ENCODE peak calls at places on chromosomes 6 and 20, in four cellular contexts. T is HL-60, G is GM12878, S is K562. W is an unnamed sample.

GRCh38 chr6:102742033-102742432 is 1348.5 kb downstream of the GRIK2 start:
- DNase-seq in T (no peak), G (no peak), S (no peak), W (no peak)

GRCh38 chr6:19408331-19408730 is 428.8 kb upstream of the ID4 start:
- DNase-seq in T (no peak), G (no peak), S (no peak), W (no peak)

GRCh38 chr6:83844170-83844569 is 9.0 kb upstream of the RIPPLY2 start:
- DNase-seq in T (no peak), G (no peak), S (no peak), W (no peak)

GRCh38 chr6:26420607-26421235 is 18.6 kb downstream of the BTN3A1 start:
- DNase-seq in T (peak), G (no peak), S (peak), W (no peak)

GRCh38 chr20:54168961-54169862 is 4.6 kb downstream of the CYP24A1 start:
- DNase-seq in T (no peak), G (no peak), S (no peak), W (no peak)

GRCh38 chr20:45971675-45972499 is at the start of gene ZNF335:
- DNase-seq in T (peak), G (peak), S (peak), W (peak)

GRCh38 chr20:13022401-13023170 is 13.8 kb downstream of the SPTLC3 start:
- DNase-seq in T (no peak), G (no peak), S (no peak), W (no peak)

GRCh38 chr6:54515013-54515412 is 206.8 kb downstream of the TINAG start:
- DNase-seq in T (no peak), G (no peak), S (no peak), W (no peak)

GRCh38 chr6:169961772-169962561 is 210.5 kb downstream of the ERMARD start:
- DNase-seq in T (no peak), G (no peak), S (no peak), W (no peak)

GRCh38 chr20:62550087-62550565 is 74.3 kb upstream of the GATA5 start:
- DNase-seq in T (no peak), G (no peak), S (no peak), W (no peak)

GRCh38 chr6:75211920-75212590 is 6.2 kb upstream of the COL12A1 start:
- DNase-seq in T (no peak), G (no peak), S (no peak), W (no peak)

GRCh38 chr6:129050086-129050485 is 167.1 kb downstream of the LAMA2 start:
- DNase-seq in T (no peak), G (no peak), S (no peak), W (no peak)

GRCh38 chr6:80336906-80337305 is 230.4 kb downstream of the BCKDHB start:
- DNase-seq in T (no peak), G (no peak), S (no peak), W (no peak)

GRCh38 chr6:158645064-158646022 is 800 bp upstream of the DYNLT1 start:
- DNase-seq in T (no peak), G (no peak), S (no peak), W (no peak)
- TF ChIP-seq SPI1 in T (no peak), G (no peak), S (no peak), W (no peak)

GRCh38 chr20:11331096-11331495 is 586.6 kb upstream of the BTBD3 start:
- DNase-seq in T (no peak), G (no peak), S (no peak), W (no peak)
- TF ChIP-seq SPI1 in T (no peak), G (no peak), S (no peak), W (no peak)

GRCh38 chr6:50842446-50842845 is 23.8 kb downstream of the TFAP2B start:
- DNase-seq in T (no peak), G (no peak), S (no peak), W (no peak)

GRCh38 chr6:50840112-50840813 is 21.6 kb downstream of the TFAP2B start:
- DNase-seq in T (no peak), G (no peak), S (no peak), W (no peak)

GRCh38 chr6:50843842-50844241 is 25.2 kb downstream of the TFAP2B start:
- DNase-seq in T (no peak), G (no peak), S (peak), W (no peak)

GRCh38 chr6:50840814-50841192 is 22.1 kb downstream of the TFAP2B start:
- DNase-seq in T (no peak), G (no peak), S (no peak), W (no peak)

GRCh38 chr6:50842861-50843384 is 24.3 kb downstream of the TFAP2B start:
- DNase-seq in T (no peak), G (no peak), S (no peak), W (no peak)
- TF ChIP-seq SPI1 in T (no peak), G (no peak), S (no peak), W (no peak)

DNA sequence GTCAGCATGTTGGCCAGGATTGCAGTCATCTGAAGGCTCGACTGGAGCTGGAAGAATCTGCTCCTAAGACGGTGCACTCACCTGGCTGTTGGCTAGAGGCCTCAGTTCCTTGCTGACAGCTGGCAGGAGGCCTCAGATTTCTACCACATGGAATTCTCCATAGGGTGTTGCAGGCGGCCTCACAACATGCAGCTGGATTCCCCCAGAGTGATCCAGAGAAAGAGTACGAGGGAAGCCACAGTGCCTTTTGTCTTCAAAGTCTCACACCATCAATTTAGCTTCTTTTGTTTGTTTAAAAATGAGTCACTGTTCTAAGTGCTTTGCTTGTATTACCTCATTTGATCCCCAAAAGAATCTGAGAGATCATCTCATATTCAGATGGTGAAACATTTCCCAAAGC is 65.5 kb upstream of the FYN start:
- DNase-seq in T (no peak), G (no peak), S (no peak), W (no peak)
- TF ChIP-seq SPI1 in T (no peak), G (no peak), S (no peak), W (no peak)

GRCh38 chr6:106223300-106223930 is 102.1 kb downstream of the ATG5 start:
- DNase-seq in T (peak), G (peak), S (peak), W (no peak)
- TF ChIP-seq SPI1 in T (no peak), G (no peak), S (no peak), W (no peak)

GRCh38 chr6:35092362-35093117 is 48.6 kb downstream of the TCP11 start:
- DNase-seq in T (no peak), G (no peak), S (peak), W (no peak)
- TF ChIP-seq SPI1 in T (no peak), G (no peak), S (no peak), W (no peak)

GRCh38 chr6:24272148-24272547 is 85.7 kb downstream of the DCDC2 start:
- DNase-seq in T (no peak), G (no peak), S (no peak), W (no peak)

GRCh38 chr6:24273471-24273870 is 84.4 kb downstream of the DCDC2 start:
- DNase-seq in T (no peak), G (no peak), S (no peak), W (no peak)

GRCh38 chr6:24270011-24270410 is 87.8 kb downstream of the DCDC2 start:
- DNase-seq in T (no peak), G (no peak), S (no peak), W (no peak)

DNA sequence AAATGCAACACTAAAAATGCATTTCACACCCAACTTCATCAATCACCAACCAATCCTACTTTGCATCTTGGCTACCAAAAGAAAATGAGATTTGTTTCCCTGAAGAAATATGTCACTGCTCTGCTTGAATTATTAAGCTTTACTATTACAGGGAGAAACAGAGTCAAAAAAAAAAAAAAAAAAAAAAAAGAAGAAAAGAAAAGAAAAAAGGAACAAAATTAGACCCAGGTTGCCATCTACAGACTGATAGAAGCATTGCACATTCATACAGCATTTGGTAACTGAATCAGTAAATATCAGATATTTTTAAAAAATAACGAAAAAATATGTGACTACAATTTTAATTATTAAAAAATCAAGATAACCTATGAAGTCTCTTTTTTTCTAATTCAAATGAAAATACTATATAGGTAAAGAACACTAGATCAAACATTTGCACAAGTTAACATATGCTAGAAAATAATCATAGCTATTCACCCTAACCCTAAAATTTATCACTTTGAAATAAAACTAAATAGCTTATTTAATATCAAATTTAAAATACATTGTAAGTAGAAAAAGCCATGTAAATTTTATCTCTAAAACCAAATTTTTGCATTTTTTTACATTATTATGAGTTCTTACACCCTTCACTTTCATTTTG is 83.3 kb downstream of the DCDC2 start:
- DNase-seq in T (no peak), G (no peak), S (peak), W (no peak)
- TF ChIP-seq SPI1 in T (no peak), G (no peak), S (no peak), W (no peak)

GRCh38 chr20:58981564-58982364 is 708 bp downstream of the NELFCD start:
- DNase-seq in T (peak), G (no peak), S (peak), W (no peak)
- TF ChIP-seq SPI1 in T (no peak), G (no peak), S (no peak), W (no peak)

GRCh38 chr6:33742092-33742491 is 4.6 kb downstream of the IP6K3 start:
- DNase-seq in T (no peak), G (no peak), S (no peak), W (no peak)

GRCh38 chr6:33740794-33741193 is 5.9 kb downstream of the IP6K3 start:
- DNase-seq in T (no peak), G (no peak), S (no peak), W (no peak)

GRCh38 chr6:33739611-33740010 is 7.1 kb downstream of the IP6K3 start:
- DNase-seq in T (no peak), G (no peak), S (no peak), W (no peak)

GRCh38 chr6:33738879-33739278 is 7.8 kb downstream of the IP6K3 start:
- DNase-seq in T (no peak), G (no peak), S (no peak), W (no peak)

GRCh38 chr6:33740204-33740608 is 6.5 kb downstream of the IP6K3 start:
- DNase-seq in T (peak), G (no peak), S (no peak), W (no peak)
- TF ChIP-seq SPI1 in T (no peak), G (no peak), S (no peak), W (no peak)